ENCODE peak calls at places on chromosome 2, in six cellular contexts. One of them, this sample, is unnamed.

GRCh38 chr2:241935314-241935713 is 65.8 kb downstream of the RTP5 start:
- DNase-seq in osteoblast: peak
- DNase-seq in PC-9: no peak
- DNase-seq in IMR-90: peak
- DNase-seq in endothelial cell of umbilical vein: no peak
- DNase-seq in A549: peak
- DNase-seq in this sample: no peak

GRCh38 chr2:29834036-29834540 is 87.3 kb downstream of the ALK start:
- DNase-seq in osteoblast: no peak
- DNase-seq in PC-9: no peak
- DNase-seq in IMR-90: no peak
- DNase-seq in endothelial cell of umbilical vein: no peak
- DNase-seq in A549: no peak
- DNase-seq in this sample: no peak

GRCh38 chr2:191539068-191539467 is 138.9 kb upstream of the NABP1 start:
- DNase-seq in osteoblast: no peak
- DNase-seq in PC-9: no peak
- DNase-seq in IMR-90: peak
- DNase-seq in endothelial cell of umbilical vein: peak
- DNase-seq in A549: peak
- DNase-seq in this sample: peak

GRCh38 chr2:220006152-220006551 is 378.7 kb downstream of the SLC4A3 start:
- DNase-seq in osteoblast: no peak
- DNase-seq in PC-9: no peak
- DNase-seq in IMR-90: peak
- DNase-seq in endothelial cell of umbilical vein: no peak
- DNase-seq in A549: no peak
- DNase-seq in this sample: no peak

GRCh38 chr2:36356199-36356989 is 816 bp downstream of the CRIM1 start:
- DNase-seq in osteoblast: no peak
- DNase-seq in PC-9: peak
- DNase-seq in IMR-90: peak
- DNase-seq in endothelial cell of umbilical vein: peak
- DNase-seq in A549: no peak
- DNase-seq in this sample: peak

GRCh38 chr2:186980787-186981550 is 132.0 kb upstream of the ZSWIM2 start:
- DNase-seq in osteoblast: no peak
- DNase-seq in PC-9: no peak
- DNase-seq in IMR-90: no peak
- DNase-seq in endothelial cell of umbilical vein: no peak
- DNase-seq in A549: no peak
- DNase-seq in this sample: no peak

GRCh38 chr2:47771211-47771610 is 11.7 kb upstream of the MSH6 start:
- DNase-seq in osteoblast: peak
- DNase-seq in PC-9: peak
- DNase-seq in IMR-90: peak
- DNase-seq in endothelial cell of umbilical vein: peak
- DNase-seq in A549: peak
- DNase-seq in this sample: peak

GRCh38 chr2:220144411-220144810 is 517.0 kb downstream of the SLC4A3 start:
- DNase-seq in osteoblast: no peak
- DNase-seq in PC-9: no peak
- DNase-seq in IMR-90: peak
- DNase-seq in endothelial cell of umbilical vein: no peak
- DNase-seq in A549: no peak
- DNase-seq in this sample: no peak

GRCh38 chr2:196809260-196809659 is at the start of gene C2orf66:
- DNase-seq in osteoblast: peak
- DNase-seq in PC-9: no peak
- DNase-seq in IMR-90: no peak
- DNase-seq in endothelial cell of umbilical vein: no peak
- DNase-seq in A549: no peak
- DNase-seq in this sample: no peak

DNA sequence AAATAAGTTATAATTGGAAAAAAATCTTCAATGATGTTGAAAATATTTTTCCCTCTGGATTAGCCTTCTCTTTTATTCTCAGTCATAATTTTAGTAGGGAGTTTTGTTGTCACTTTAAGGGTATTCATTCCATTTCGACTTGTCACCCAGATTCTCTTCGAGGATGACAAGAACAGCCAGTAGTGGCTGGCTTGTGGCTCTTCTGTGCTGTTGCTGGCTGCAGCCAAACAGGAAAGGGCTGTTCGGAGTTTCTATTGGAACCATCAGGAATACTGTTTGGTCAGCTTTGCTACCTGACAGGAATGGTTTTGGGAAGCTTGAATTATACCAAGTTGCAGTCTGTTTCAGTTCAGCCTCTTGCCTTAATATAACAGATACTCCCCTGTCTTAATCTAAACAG is 41.6 kb downstream of the MGAT5 start:
- DNase-seq in osteoblast: no peak
- DNase-seq in PC-9: no peak
- DNase-seq in IMR-90: no peak
- DNase-seq in endothelial cell of umbilical vein: peak
- DNase-seq in A549: no peak
- DNase-seq in this sample: no peak
- H3K4me2 ChIP-seq in osteoblast: peak
- H3K4me2 ChIP-seq in PC-9: no peak
- H3K4me2 ChIP-seq in IMR-90: no peak
- H3K4me2 ChIP-seq in endothelial cell of umbilical vein: peak
- H3K4me2 ChIP-seq in A549: no peak
- H3K4me2 ChIP-seq in this sample: peak

GRCh38 chr2:9634121-9634520 is 3.3 kb upstream of the YWHAQ start:
- DNase-seq in osteoblast: no peak
- DNase-seq in PC-9: no peak
- DNase-seq in IMR-90: no peak
- DNase-seq in endothelial cell of umbilical vein: no peak
- DNase-seq in A549: no peak
- DNase-seq in this sample: no peak

GRCh38 chr2:9630001-9630749 is 622 bp downstream of the YWHAQ start:
- DNase-seq in osteoblast: peak
- DNase-seq in PC-9: no peak
- DNase-seq in IMR-90: peak
- DNase-seq in endothelial cell of umbilical vein: peak
- DNase-seq in A549: peak
- DNase-seq in this sample: peak

GRCh38 chr2:9631484-9631819 is 655 bp upstream of the YWHAQ start:
- DNase-seq in osteoblast: no peak
- DNase-seq in PC-9: no peak
- DNase-seq in IMR-90: no peak
- DNase-seq in endothelial cell of umbilical vein: no peak
- DNase-seq in A549: no peak
- DNase-seq in this sample: no peak

GRCh38 chr2:9630750-9631483 is at the start of gene YWHAQ:
- DNase-seq in osteoblast: peak
- DNase-seq in PC-9: peak
- DNase-seq in IMR-90: peak
- DNase-seq in endothelial cell of umbilical vein: peak
- DNase-seq in A549: peak
- DNase-seq in this sample: peak

DNA sequence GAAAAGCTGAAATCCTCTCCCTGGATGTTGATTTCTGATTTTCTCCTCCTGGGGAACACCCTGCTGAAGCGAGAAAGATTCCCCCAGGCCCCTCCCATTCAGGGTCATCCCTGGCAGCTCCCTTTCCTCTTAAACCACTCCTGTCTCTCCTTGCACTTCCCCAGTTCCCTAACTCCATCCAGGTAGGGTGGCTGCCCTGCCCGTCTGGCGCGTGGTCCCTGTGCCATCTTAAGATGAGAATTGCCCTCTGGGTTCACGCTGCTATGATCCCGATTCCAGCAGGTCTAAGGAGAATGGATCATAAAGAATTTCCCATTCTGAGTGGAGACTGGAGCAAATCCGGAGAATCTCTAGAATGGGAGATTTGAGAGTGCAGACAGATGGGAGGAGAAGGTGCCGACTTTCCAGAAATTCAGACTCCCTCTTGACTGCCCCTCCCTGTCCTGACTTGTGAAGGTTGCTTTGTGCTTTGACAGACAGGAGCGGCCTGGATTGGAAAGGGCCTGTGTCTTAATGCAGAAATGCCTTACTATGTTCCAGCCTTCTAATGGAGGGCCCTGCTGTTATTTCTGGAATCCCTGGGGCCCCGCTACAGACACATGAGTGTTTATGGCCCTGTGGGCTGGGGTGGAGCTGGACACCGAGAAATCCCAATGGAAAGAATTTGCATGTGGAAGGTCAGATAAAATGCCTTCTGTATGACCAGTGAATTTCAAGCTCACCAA is 1.3 kb upstream of the YWHAQ start:
- DNase-seq in osteoblast: peak
- DNase-seq in PC-9: no peak
- DNase-seq in IMR-90: no peak
- DNase-seq in endothelial cell of umbilical vein: no peak
- DNase-seq in A549: no peak
- DNase-seq in this sample: no peak
- H3K4me3 ChIP-seq in osteoblast: no peak
- H3K4me3 ChIP-seq in PC-9: no peak
- H3K4me3 ChIP-seq in IMR-90: no peak
- H3K4me3 ChIP-seq in endothelial cell of umbilical vein: no peak
- H3K4me3 ChIP-seq in A549: no peak
- H3K4me3 ChIP-seq in this sample: no peak

GRCh38 chr2:88932677-88933076 is 241.2 kb downstream of the RPIA start:
- DNase-seq in osteoblast: no peak
- DNase-seq in PC-9: no peak
- DNase-seq in IMR-90: no peak
- DNase-seq in endothelial cell of umbilical vein: no peak
- DNase-seq in A549: no peak
- DNase-seq in this sample: no peak

GRCh38 chr2:88933077-88933476 is 241.6 kb downstream of the RPIA start:
- DNase-seq in osteoblast: no peak
- DNase-seq in PC-9: no peak
- DNase-seq in IMR-90: no peak
- DNase-seq in endothelial cell of umbilical vein: no peak
- DNase-seq in A549: no peak
- DNase-seq in this sample: no peak

GRCh38 chr2:88933980-88934379 is 242.5 kb downstream of the RPIA start:
- DNase-seq in osteoblast: no peak
- DNase-seq in PC-9: peak
- DNase-seq in IMR-90: no peak
- DNase-seq in endothelial cell of umbilical vein: peak
- DNase-seq in A549: peak
- DNase-seq in this sample: no peak
- TF ChIP-seq CTCF in osteoblast: no peak
- TF ChIP-seq CTCF in PC-9: no peak
- TF ChIP-seq CTCF in IMR-90: no peak
- TF ChIP-seq CTCF in endothelial cell of umbilical vein: peak
- TF ChIP-seq CTCF in A549: peak
- TF ChIP-seq CTCF in this sample: no peak

GRCh38 chr2:56707650-56708049 is 523.9 kb downstream of the CCDC85A start:
- DNase-seq in osteoblast: no peak
- DNase-seq in PC-9: no peak
- DNase-seq in IMR-90: no peak
- DNase-seq in endothelial cell of umbilical vein: no peak
- DNase-seq in A549: no peak
- DNase-seq in this sample: no peak
- H3K4me2 ChIP-seq in osteoblast: no peak
- H3K4me2 ChIP-seq in PC-9: no peak
- H3K4me2 ChIP-seq in IMR-90: no peak
- H3K4me2 ChIP-seq in endothelial cell of umbilical vein: no peak
- H3K4me2 ChIP-seq in A549: no peak
- H3K4me2 ChIP-seq in this sample: no peak

This sample was measured in OCI-LY7.